ENCODE peak calls at places on chromosomes 12 and 14, in five cellular contexts. E is stimulated activated CD4-positive, alpha-beta T cell treated with anti-CD3 and anti-CD28 coated beads, Interleukin-12 subunit alpha, Interleukin-12 subunit beta, amount 100 ng/mL, for 48 hours; O is HFF-Myc; Y is activated naive CD4-positive, alpha-beta T cell treated with anti-CD3 and anti-CD28 coated beads, Interleukin-2, amount 50 U/mL, for 72 hours; J is lung microvascular endothelial cell. V is an unnamed sample.

GRCh38 chr12:79983969-79984629 is 49.2 kb upstream of the PPP1R12A start:
- DNase-seq in E (no peak), O (peak; percentile 4), Y (no peak), J (no peak), V (no peak)

GRCh38 chr14:100807979-100808734 is 17.8 kb upstream of the MEG3 start:
- DNase-seq in E (no peak), O (no peak), Y (no peak), J (no peak), V (no peak)

GRCh38 chr12:25518512-25518911 is 34.6 kb downstream of the LMNTD1 start:
- DNase-seq in E (no peak), O (peak; percentile 81), Y (no peak), J (no peak), V (no peak)

GRCh38 chr12:96387981-96388380 is 12.3 kb downstream of the CDK17 start:
- DNase-seq in E (no peak), O (no peak), Y (no peak), J (no peak), V (no peak)

GRCh38 chr12:78887008-78887407 is 22.4 kb downstream of the SYT1 start:
- DNase-seq in E (no peak), O (no peak), Y (no peak), J (peak; percentile 94), V (no peak)

GRCh38 chr12:109946505-109946904 is 46.4 kb downstream of the TCHP start:
- DNase-seq in E (no peak), O (no peak), Y (no peak), J (peak; percentile 87), V (no peak)

GRCh38 chr14:104517426-104517825 is 62.1 kb upstream of the C14orf180 start:
- DNase-seq in E (no peak), O (no peak), Y (no peak), J (no peak), V (no peak)

GRCh38 chr12:101995684-101996083 is 66.1 kb downstream of the WASHC3 start:
- DNase-seq in E (no peak), O (no peak), Y (no peak), J (no peak), V (no peak)

GRCh38 chr12:59780605-59781135 is 184.8 kb downstream of the SLC16A7 start:
- DNase-seq in E (no peak), O (peak; percentile 24), Y (no peak), J (no peak), V (no peak)

GRCh38 chr12:122845041-122845864 is 10.0 kb downstream of the HIP1R start:
- DNase-seq in E (no peak), O (no peak), Y (no peak), J (no peak), V (no peak)

GRCh38 chr12:77032406-77032805 is 33.0 kb downstream of the E2F7 start:
- DNase-seq in E (no peak), O (no peak), Y (no peak), J (no peak), V (no peak)

GRCh38 chr14:21454843-21455550 is 926 bp downstream of the CHD8 start:
- DNase-seq in E (no peak), O (no peak), Y (no peak), J (peak; percentile 5), V (no peak)

GRCh38 chr14:48456051-48456450 is 780.6 kb upstream of the MDGA2 start:
- DNase-seq in E (no peak), O (no peak), Y (no peak), J (no peak), V (no peak)

GRCh38 chr12:79360269-79360668 is 330.5 kb downstream of the PAWR start:
- DNase-seq in E (no peak), O (no peak), Y (no peak), J (peak; percentile 52), V (no peak)

GRCh38 chr12:10256064-10256463 is 43.4 kb downstream of the GABARAPL1 start:
- DNase-seq in E (no peak), O (no peak), Y (no peak), J (no peak), V (no peak)

GRCh38 chr12:108811411-108812185 is 45.8 kb downstream of the SSH1 start:
- DNase-seq in E (no peak), O (no peak), Y (no peak), J (no peak), V (no peak)

GRCh38 chr14:32588448-32589320 is 259.6 kb downstream of the AKAP6 start:
- DNase-seq in E (no peak), O (no peak), Y (no peak), J (peak; percentile 54), V (no peak)

GRCh38 chr14:67814826-67815225 is 1.6 kb downstream of the ZFYVE26 start:
- DNase-seq in E (no peak), O (no peak), Y (no peak), J (no peak), V (no peak)

GRCh38 chr14:61466905-61467280 is 145.5 kb downstream of the PRKCH start:
- DNase-seq in E (no peak), O (no peak), Y (no peak), J (no peak), V (no peak)

GRCh38 chr14:92153581-92153980 is 31.8 kb downstream of the CPSF2 start:
- DNase-seq in E (no peak), O (no peak), Y (no peak), J (no peak), V (no peak)

GRCh38 chr14:77024171-77024627 is 4.3 kb downstream of the IRF2BPL start:
- DNase-seq in E (peak; percentile 69), O (no peak), Y (peak; percentile 79), J (no peak), V (no peak)

V was measured in brain pericyte.